ENCODE peak calls at places on chromosomes 11 and 22, in eight cellular contexts. O, N, V, F, T, X, L and I are unnamed samples.

GRCh38 chr11:1051356-1052132 is 15.0 kb upstream of the MUC6 start:
- DNase-seq in O (no peak), N (no peak), V (peak), F (peak), T (no peak), X (peak), L (no peak), I (no peak)

GRCh38 chr11:3126207-3126865 is 38.8 kb downstream of the OSBPL5 start:
- DNase-seq in O (peak), N (no peak), V (peak), F (peak), T (peak), X (peak), L (no peak), I (no peak)

GRCh38 chr11:86558219-86558618 is 114.2 kb downstream of the ME3 start:
- DNase-seq in O (no peak), N (no peak), V (no peak), F (no peak), T (no peak), X (no peak), L (peak), I (no peak)

GRCh38 chr22:17158568-17159503 is at the start of gene HDHD5:
- DNase-seq in O (peak), N (peak), V (peak), F (peak), T (peak), X (peak), L (peak), I (peak)

GRCh38 chr11:71283960-71284359 is 31.6 kb upstream of the SHANK2 start:
- DNase-seq in O (peak), N (no peak), V (no peak), F (no peak), T (peak), X (peak), L (no peak), I (no peak)

GRCh38 chr22:35991168-35991567 is 37.5 kb downstream of the RBFOX2 start:
- DNase-seq in O (no peak), N (no peak), V (no peak), F (no peak), T (no peak), X (no peak), L (peak), I (no peak)

GRCh38 chr22:50490531-50491308 is 4.1 kb downstream of the MIOX start:
- DNase-seq in O (no peak), N (no peak), V (no peak), F (no peak), T (no peak), X (peak), L (no peak), I (no peak)

GRCh38 chr11:133082453-133082781 is 449.9 kb downstream of the OPCML start:
- DNase-seq in O (no peak), N (no peak), V (no peak), F (no peak), T (peak), X (no peak), L (no peak), I (no peak)

GRCh38 chr11:27116684-27117083 is 76.1 kb downstream of the BBOX1 start:
- DNase-seq in O (no peak), N (no peak), V (no peak), F (no peak), T (no peak), X (no peak), L (no peak), I (no peak)

GRCh38 chr11:85826096-85826855 is 15.3 kb upstream of the SYTL2 start:
- DNase-seq in O (no peak), N (peak), V (no peak), F (no peak), T (no peak), X (no peak), L (peak), I (peak)

GRCh38 chr11:124622531-124623451 is at the start of gene TBRG1:
- DNase-seq in O (peak), N (peak), V (peak), F (peak), T (peak), X (peak), L (peak), I (peak)

GRCh38 chr22:44990328-44990727 is 19.5 kb downstream of the PHF21B start:
- DNase-seq in O (no peak), N (no peak), V (no peak), F (no peak), T (no peak), X (no peak), L (no peak), I (no peak)

GRCh38 chr11:122556605-122557004 is 98.9 kb upstream of the UBASH3B start:
- DNase-seq in O (no peak), N (no peak), V (no peak), F (peak), T (peak), X (peak), L (no peak), I (no peak)

DNA sequence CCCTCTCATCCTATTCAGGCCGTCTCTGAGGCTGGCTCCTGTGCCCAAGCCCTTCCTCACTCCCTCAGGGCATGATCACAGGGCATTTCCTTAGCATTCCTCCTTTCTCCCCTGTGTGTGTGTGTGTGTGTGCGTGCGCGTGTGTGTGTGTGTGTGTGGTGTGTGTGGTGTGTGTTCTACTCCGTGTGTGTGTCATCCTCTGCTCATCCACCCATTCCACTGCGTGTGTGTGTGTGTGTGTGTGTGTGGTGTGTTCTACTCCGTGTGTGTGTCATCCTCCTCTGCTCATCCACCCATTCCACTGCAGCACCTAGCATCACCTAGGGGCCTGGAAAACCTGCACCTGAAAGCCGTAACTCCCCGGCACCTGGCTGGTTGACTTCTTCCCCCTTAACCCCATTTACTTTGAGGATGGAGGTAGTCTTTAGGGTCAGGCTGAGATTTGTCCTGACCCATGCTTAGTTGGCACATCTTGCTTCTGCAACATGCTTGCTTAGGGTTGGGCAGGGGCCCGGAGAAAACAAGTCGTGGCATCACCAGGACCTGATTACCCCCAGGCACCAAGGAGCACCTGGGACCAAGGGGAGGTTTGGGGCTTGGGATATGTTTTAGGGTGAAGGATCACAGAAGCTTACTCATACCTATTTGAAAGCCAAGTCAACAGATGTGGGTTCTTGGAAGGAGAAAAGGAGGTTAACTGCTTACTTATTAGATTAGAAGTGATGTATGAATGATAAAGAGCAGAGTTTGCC is 18.8 kb downstream of the TIMP3 start:
- DNase-seq in O (no peak), N (no peak), V (no peak), F (no peak), T (no peak), X (no peak), L (peak), I (no peak)
- H3K27ac ChIP-seq in O (no peak), N (no peak), V (peak), F (no peak), T (no peak), X (peak), L (no peak), I (no peak)

GRCh38 chr11:8106679-8107078 is 25.7 kb downstream of the TUB start:
- DNase-seq in O (no peak), N (no peak), V (no peak), F (no peak), T (no peak), X (no peak), L (no peak), I (no peak)

GRCh38 chr11:8105133-8105532 is 24.1 kb downstream of the TUB start:
- DNase-seq in O (no peak), N (no peak), V (no peak), F (no peak), T (no peak), X (no peak), L (no peak), I (no peak)

GRCh38 chr11:8103909-8104308 is 22.9 kb downstream of the TUB start:
- DNase-seq in O (no peak), N (no peak), V (no peak), F (no peak), T (no peak), X (no peak), L (no peak), I (no peak)

GRCh38 chr11:8107642-8108041 is 26.6 kb downstream of the TUB start:
- DNase-seq in O (no peak), N (no peak), V (peak), F (no peak), T (no peak), X (no peak), L (no peak), I (no peak)

GRCh38 chr11:8105666-8106065 is 24.7 kb downstream of the TUB start:
- DNase-seq in O (no peak), N (no peak), V (no peak), F (no peak), T (no peak), X (no peak), L (peak), I (no peak)
- TF ChIP-seq POLR2A in O (no peak), N (no peak), V (no peak), F (no peak), T (no peak), X (no peak), L (no peak), I (no peak)

DNA sequence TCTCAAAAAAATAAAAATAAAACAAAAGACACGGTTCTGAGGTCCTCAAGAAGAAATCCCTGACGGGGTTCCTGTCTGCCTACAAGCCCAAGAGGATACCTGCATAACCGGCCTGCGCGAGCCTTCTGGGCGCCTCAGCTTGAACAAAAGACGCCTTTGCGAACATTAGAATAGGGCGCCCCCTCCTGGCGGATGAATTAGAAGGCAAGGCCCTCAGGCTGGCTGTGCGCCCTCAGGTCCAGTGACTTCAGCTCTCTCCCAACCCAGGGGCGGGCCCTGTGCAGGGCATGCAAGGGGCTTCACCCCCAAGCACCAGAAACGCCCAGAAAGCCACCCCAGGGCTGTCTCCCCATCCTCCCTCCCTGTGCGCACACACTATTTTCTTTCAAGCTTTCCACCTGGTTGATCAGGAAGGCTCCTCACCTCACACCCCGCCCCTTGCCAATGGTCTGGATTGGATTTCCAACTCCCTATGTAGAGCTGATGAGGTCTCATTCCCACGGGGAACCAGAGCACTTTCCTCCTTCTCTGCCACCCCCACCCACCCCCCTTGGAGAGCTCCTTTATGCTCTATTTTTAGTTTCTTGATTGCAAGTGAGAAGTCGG is 273.3 kb downstream of the BUD13 start:
- DNase-seq in O (peak), N (peak), V (peak), F (peak), T (peak), X (peak), L (peak), I (peak)
- TF ChIP-seq CTCF in O (no peak), N (peak), V (peak), F (peak), T (peak), X (peak), L (peak), I (peak)

DNA sequence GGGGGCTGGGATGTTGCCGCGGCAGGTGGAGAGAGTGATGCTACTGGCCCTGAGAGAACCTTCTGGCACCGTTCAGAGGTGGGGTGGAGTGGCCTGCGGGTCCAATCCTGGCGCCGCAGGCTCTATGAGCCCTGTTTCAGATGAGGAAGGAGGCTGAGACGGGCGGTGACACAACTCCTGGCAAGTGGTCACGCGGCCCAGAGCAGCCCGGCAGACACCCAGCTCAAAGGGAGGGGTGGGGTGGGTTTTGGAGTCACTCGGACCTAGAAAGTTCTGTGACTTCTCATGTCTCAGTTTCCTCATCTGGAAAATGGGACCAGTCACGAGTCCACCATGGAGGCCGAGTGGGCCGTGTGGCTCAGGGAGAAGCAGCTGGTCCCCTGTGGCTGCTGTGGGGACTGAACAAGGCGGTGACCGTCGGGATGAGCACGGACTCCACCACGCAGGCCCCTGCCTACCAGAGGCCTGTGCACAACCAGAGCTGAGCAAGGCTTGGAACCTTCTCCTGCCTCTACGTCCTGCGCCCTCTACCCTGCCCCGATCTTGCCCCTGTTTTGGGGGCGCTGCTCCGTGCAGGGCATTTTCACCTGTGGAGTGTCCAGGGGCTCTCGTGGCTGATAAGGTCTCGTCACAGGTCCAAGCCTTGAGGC is 3.7 kb downstream of the TSPO start:
- DNase-seq in O (no peak), N (no peak), V (peak), F (peak), T (no peak), X (peak), L (no peak), I (no peak)
- H3K27ac ChIP-seq in O (no peak), N (no peak), V (no peak), F (no peak), T (no peak), X (peak), L (no peak), I (peak)

GRCh38 chr11:47715082-47715669 is at the start of gene AGBL2:
- DNase-seq in O (peak), N (peak), V (peak), F (peak), T (peak), X (peak), L (peak), I (peak)
- TF ChIP-seq POLR2A in O (peak), N (peak), V (no peak), F (peak), T (peak), X (no peak), L (no peak), I (peak)

DNA sequence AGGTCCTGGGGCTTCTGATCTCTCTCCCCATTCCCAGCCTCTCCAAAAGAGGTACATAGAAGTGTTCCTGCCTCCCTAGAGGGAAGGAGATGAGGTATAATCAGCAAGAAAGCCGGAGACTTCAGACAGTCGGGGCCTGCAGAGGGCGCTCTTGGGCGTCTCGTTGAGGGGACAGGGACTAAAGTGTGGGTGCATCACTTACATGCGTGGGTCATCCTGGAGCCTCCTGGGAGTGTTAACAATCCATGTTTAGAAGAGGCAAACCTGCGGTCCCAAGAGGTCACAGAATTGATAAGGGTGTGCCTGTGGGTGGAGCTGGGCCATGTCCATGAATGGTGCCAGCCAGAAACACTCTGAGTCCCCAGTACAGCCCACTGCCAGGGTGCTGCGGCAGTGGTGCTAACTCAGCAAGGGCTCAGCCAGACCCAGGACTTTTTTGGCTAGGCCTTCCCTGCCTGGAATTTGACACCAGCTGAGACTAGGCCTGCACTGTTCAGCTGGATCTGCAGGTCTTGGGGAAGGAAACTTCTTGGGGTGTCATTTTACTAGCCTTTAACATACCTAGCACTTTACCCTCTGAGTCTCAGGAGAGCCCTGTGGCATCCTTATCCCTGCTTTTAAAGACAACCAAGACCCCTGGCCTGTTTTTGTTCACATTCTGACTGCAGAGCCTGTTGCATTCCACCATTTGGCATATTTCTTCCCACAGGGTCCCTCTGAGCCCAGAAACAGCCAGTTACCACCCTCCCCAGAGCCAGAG is 5.5 kb downstream of the YDJC start:
- DNase-seq in O (no peak), N (no peak), V (peak), F (no peak), T (no peak), X (no peak), L (peak), I (no peak)
- TF ChIP-seq CTCF in O (no peak), N (peak), V (no peak), F (peak), T (no peak), X (no peak), L (peak), I (no peak)

GRCh38 chr11:100991541-100991940 is 138.1 kb downstream of the PGR start:
- DNase-seq in O (no peak), N (no peak), V (no peak), F (no peak), T (no peak), X (no peak), L (peak), I (no peak)
- H3K27ac ChIP-seq in O (no peak), N (no peak), V (no peak), F (no peak), T (no peak), X (no peak), L (no peak), I (no peak)

GRCh38 chr11:103487113-103487512 is 377.9 kb downstream of the DYNC2H1 start:
- DNase-seq in O (no peak), N (no peak), V (no peak), F (no peak), T (no peak), X (no peak), L (no peak), I (no peak)

GRCh38 chr11:103494491-103494890 is 385.3 kb downstream of the DYNC2H1 start:
- DNase-seq in O (no peak), N (no peak), V (no peak), F (no peak), T (no peak), X (no peak), L (no peak), I (no peak)

GRCh38 chr11:103488579-103488978 is 379.4 kb downstream of the DYNC2H1 start:
- DNase-seq in O (no peak), N (no peak), V (no peak), F (no peak), T (no peak), X (no peak), L (no peak), I (no peak)

GRCh38 chr11:103488021-103488420 is 378.8 kb downstream of the DYNC2H1 start:
- DNase-seq in O (no peak), N (no peak), V (no peak), F (no peak), T (no peak), X (no peak), L (no peak), I (no peak)

DNA sequence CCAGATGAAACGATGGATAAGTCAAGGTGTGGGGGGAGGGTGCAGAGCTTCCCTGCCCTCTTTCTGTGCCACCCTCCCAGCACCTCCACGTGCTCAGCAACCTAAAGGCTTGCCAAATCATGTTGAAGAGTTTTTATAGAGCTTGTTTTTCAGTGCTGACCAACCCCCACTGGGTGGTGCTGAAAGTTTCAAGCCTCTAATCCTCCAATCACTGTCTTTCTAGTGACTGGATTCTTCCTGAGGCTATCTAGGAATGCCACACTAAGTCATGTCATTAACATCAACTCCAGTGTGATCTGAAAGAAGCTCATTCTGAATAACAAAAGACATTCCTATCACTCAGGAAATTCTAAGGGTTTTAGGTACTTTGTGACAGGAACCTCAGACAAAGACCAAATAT is 382.6 kb downstream of the DYNC2H1 start:
- DNase-seq in O (no peak), N (no peak), V (no peak), F (no peak), T (no peak), X (no peak), L (no peak), I (no peak)
- TF ChIP-seq POLR2A in O (no peak), N (no peak), V (no peak), F (no peak), T (no peak), X (no peak), L (no peak), I (no peak)